ENCODE peak calls at places on chromosomes 12 and 14, in five cellular contexts. C, Z, V, K and E are unnamed samples.

GRCh38 chr12:6534914-6535696 is 788 bp downstream of the GAPDH start:
- DNase-seq in V (peak; percentile 77), Z (peak; percentile 82), C (peak; percentile 76), K (peak; percentile 57), E (peak; percentile 88)

GRCh38 chr12:57765698-57766463 is 997 bp downstream of the CYP27B1 start:
- DNase-seq in K (no peak), V (no peak), C (no peak), Z (no peak), E (no peak)

GRCh38 chr12:110689002-110689600 is at the start of gene HVCN1:
- DNase-seq in Z (no peak), V (peak; percentile 68), K (no peak), C (peak; percentile 53), E (no peak)

GRCh38 chr12:56521590-56522371 is at the start of gene RBMS2:
- DNase-seq in V (peak; percentile 79), K (peak; percentile 91), C (peak; percentile 50), Z (peak; percentile 93), E (peak; percentile 97)

GRCh38 chr12:53994691-53995310 is 5.2 kb upstream of the HOXC9 start:
- DNase-seq in K (no peak), V (no peak), Z (no peak), C (no peak), E (no peak)

GRCh38 chr14:31110872-31111271 is 84.7 kb upstream of the STRN3 start:
- DNase-seq in V (no peak), Z (peak; percentile 11), K (no peak), C (no peak), E (no peak)

GRCh38 chr12:46590991-46591703 is 218.6 kb upstream of the SLC38A2 start:
- DNase-seq in K (no peak), C (no peak), V (no peak), Z (no peak), E (no peak)

GRCh38 chr14:77037338-77037782 is 8.9 kb upstream of the IRF2BPL start:
- DNase-seq in Z (no peak), C (no peak), V (no peak), K (no peak), E (no peak)

GRCh38 chr12:80829767-80830166 is 108.0 kb downstream of the LIN7A start:
- DNase-seq in Z (no peak), K (peak; percentile 36), V (no peak), C (no peak), E (peak; percentile 34)

GRCh38 chr12:113227169-113227568 is 5.9 kb downstream of the TPCN1 start:
- DNase-seq in V (no peak), K (no peak), Z (no peak), C (no peak), E (no peak)

GRCh38 chr14:25056688-25057078 is 6.7 kb upstream of the STXBP6 start:
- DNase-seq in V (no peak), C (no peak), K (peak; percentile 30), Z (peak; percentile 39), E (no peak)

GRCh38 chr14:98688446-98688845 is 583.6 kb downstream of the BCL11B start:
- DNase-seq in K (no peak), Z (no peak), V (no peak), C (no peak), E (no peak)

GRCh38 chr14:103118019-103118662 is 5.1 kb upstream of the TNFAIP2 start:
- DNase-seq in V (no peak), Z (peak; percentile 59), K (no peak), C (no peak), E (no peak)

GRCh38 chr12:96103067-96103650 is 67.8 kb upstream of the LTA4H start:
- DNase-seq in K (no peak), V (no peak), Z (no peak), C (no peak), E (no peak)

GRCh38 chr14:44287858-44288257 is 219.2 kb downstream of the FSCB start:
- DNase-seq in K (no peak), C (no peak), Z (peak; percentile 12), V (no peak), E (no peak)

GRCh38 chr12:45192041-45192695 is 23.7 kb upstream of the ANO6 start:
- DNase-seq in V (no peak), K (peak; percentile 76), Z (peak; percentile 55), C (no peak), E (peak; percentile 77)

GRCh38 chr12:13835657-13836056 is 145.7 kb downstream of the GRIN2B start:
- DNase-seq in Z (no peak), C (no peak), K (no peak), V (no peak), E (no peak)

GRCh38 chr14:106586098-106586704 is 1059.8 kb downstream of the TMEM121 start:
- DNase-seq in Z (no peak), C (no peak), V (no peak), K (no peak), E (no peak)

GRCh38 chr12:67441736-67442346 is 172.7 kb downstream of the CAND1 start:
- DNase-seq in C (peak; percentile 79), Z (peak; percentile 81), V (peak; percentile 84), K (peak; percentile 48), E (peak; percentile 90)

GRCh38 chr12:45671254-45671653 is 58.3 kb upstream of the ARID2 start:
- DNase-seq in Z (peak; percentile 59), V (no peak), C (no peak), K (peak; percentile 64), E (peak; percentile 72)

GRCh38 chr12:124667671-124668337 is 100.4 kb upstream of the NCOR2 start:
- DNase-seq in K (no peak), Z (no peak), V (no peak), C (no peak), E (no peak)

GRCh38 chr12:75820848-75821578 is 210.6 kb downstream of the PHLDA1 start:
- DNase-seq in V (no peak), K (peak; percentile 95), C (no peak), Z (peak; percentile 99), E (no peak)

GRCh38 chr12:56162468-56163290 is 4.5 kb downstream of the MYL6 start:
- DNase-seq in Z (no peak), V (no peak), C (no peak), K (no peak), E (no peak)

GRCh38 chr12:52346596-52346995 is 20.7 kb downstream of the KRT85 start:
- DNase-seq in Z (no peak), C (no peak), K (no peak), V (no peak), E (no peak)

GRCh38 chr12:85814116-85814515 is 22.1 kb downstream of the RASSF9 start:
- DNase-seq in V (no peak), C (no peak), K (no peak), Z (no peak), E (no peak)

GRCh38 chr12:53052419-53053222 is 2.8 kb downstream of the TNS2 start:
- DNase-seq in Z (peak; percentile 84), C (no peak), K (peak; percentile 63), V (no peak), E (peak; percentile 91)

GRCh38 chr12:66247741-66248140 is 54.6 kb upstream of the HELB start:
- DNase-seq in Z (no peak), V (no peak), K (no peak), C (no peak), E (peak; percentile 24)

GRCh38 chr12:124509676-124510300 is 57.6 kb downstream of the NCOR2 start:
- DNase-seq in K (peak; percentile 90), Z (peak; percentile 73), V (peak; percentile 54), C (no peak), E (peak; percentile 93)

GRCh38 chr12:107495604-107496003 is 190.0 kb upstream of the PWP1 start:
- DNase-seq in C (no peak), Z (no peak), K (no peak), V (no peak), E (no peak)

GRCh38 chr14:20583908-20584307 is 3.9 kb downstream of the RNASE11 start:
- DNase-seq in V (no peak), C (no peak), K (no peak), Z (no peak), E (no peak)

GRCh38 chr12:46908236-46908935 is 82.6 kb upstream of the SLC38A4 start:
- DNase-seq in V (no peak), Z (peak; percentile 52), C (no peak), K (peak; percentile 23), E (no peak)

GRCh38 chr14:100530270-100531072 is 56.7 kb downstream of the BEGAIN start:
- DNase-seq in Z (no peak), C (no peak), K (no peak), V (peak; percentile 9), E (no peak)

GRCh38 chr14:104404922-104405321 is 174.6 kb upstream of the C14orf180 start:
- DNase-seq in Z (no peak), V (no peak), K (no peak), C (no peak), E (no peak)

DNA sequence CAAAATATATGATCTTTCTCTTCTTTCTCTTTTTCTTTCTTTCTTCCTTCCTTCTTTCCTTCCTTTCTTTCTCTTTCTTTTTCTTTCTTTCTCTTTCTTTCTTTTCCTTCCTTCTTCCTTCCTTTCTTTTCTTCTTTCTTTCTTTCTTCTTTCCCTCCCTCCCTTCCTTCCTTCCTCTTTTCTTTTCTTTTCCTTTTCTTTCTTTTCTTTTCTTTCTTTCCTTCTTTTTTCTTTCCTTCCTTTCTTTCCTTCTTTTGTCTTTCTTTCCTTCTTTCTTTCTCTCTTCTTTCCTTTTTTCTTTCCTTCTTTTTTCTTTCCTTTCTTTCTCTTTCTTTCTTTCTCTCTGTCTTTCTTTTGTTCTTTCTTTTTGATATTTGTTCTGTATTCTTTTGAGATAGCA is 1356.0 kb upstream of the SEL1L start:
- DNase-seq in K (no peak), C (no peak), V (no peak), Z (no peak), E (no peak)
- TF ChIP-seq CTCF in K (no peak), C (no peak), V (no peak), Z (no peak), E (no peak)

DNA sequence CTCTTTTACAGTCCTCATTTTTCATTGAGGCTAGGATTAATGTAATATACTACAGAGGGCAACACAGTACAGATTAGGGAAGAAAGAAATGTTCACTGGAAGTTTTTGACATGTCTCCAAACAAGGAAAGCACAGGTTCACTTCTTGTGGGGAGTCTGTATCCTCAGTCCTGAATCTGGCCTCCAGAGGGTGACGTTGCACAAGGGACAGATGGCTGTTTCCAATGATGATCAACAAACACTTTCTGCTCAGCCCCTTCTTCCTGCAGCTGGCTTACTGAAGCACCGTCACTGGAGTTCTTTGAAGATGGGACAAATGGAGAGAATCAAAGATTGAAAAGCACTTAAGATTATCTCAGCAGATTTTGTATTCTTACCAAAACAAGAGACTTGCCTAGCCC is 123.3 kb upstream of the OR4E1 start:
- DNase-seq in V (no peak), K (no peak), Z (no peak), C (peak; percentile 28), E (peak; percentile 30)
- TF ChIP-seq CTCF in V (no peak), K (no peak), Z (no peak), C (no peak), E (peak; percentile 43)

GRCh38 chr14:90760591-90761316 is 55.5 kb downstream of the TTC7B start:
- DNase-seq in Z (peak; percentile 56), C (no peak), K (peak; percentile 10), V (no peak), E (peak; percentile 59)
- TF ChIP-seq CTCF in Z (peak; percentile 67), C (peak; percentile 65), K (peak; percentile 45), V (peak; percentile 67), E (peak; percentile 69)

GRCh38 chr14:74161526-74162158 is 76.9 kb downstream of the LIN52 start:
- DNase-seq in C (peak; percentile 6), K (no peak), Z (no peak), V (peak; percentile 65), E (no peak)
- TF ChIP-seq CTCF in C (no peak), K (no peak), Z (no peak), V (no peak), E (no peak)

DNA sequence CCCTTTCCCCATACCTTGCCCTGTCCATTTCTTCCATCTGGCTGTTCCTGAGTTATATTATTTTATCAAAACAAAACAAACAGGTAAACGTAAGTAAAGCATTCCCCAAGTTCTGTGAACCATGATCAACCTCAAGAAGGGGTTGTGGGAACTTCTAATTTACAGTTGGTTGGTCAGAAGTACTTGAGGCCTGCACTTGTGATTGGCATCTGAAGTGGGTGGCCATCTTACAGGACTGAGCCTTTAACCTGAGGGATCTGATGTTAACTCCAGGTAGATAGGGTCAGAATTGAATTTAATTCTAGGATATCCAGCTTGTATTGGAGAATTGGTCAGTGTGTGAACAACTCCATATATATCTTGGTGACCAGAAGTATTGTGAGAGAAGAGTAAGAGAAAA is 77.0 kb downstream of the DIO2 start:
- DNase-seq in C (no peak), V (no peak), K (no peak), Z (no peak), E (no peak)
- TF ChIP-seq CTCF in C (no peak), V (no peak), K (no peak), Z (no peak), E (no peak)